ENCODE peak calls at places on chromosomes 1 and 21, in six cellular contexts. G is progenitor cell of endocrine pancreas; O is GM03348; Q is CD4-positive, alpha-beta T cell; W is activated gamma-delta T cell treated with Interleukin-2 at 50 U/mL for 16 hours; D is kidney epithelial cell. L is an unnamed sample.

GRCh38 chr1:76625887-76626286 is 241.4 kb upstream of the ST6GALNAC5 start:
- DNase-seq in O (no peak), G (no peak), D (no peak), Q (no peak), W (no peak), L (no peak)

GRCh38 chr1:185453496-185454192 is 136.6 kb upstream of the IVNS1ABP start:
- DNase-seq in G (no peak), D (no peak), Q (no peak), W (no peak), O (peak; percentile 55), L (no peak)

GRCh38 chr1:225999912-226000337 is 782 bp upstream of the SDE2 start:
- DNase-seq in O (no peak), D (no peak), G (no peak), Q (no peak), W (no peak), L (no peak)

GRCh38 chr21:21146587-21147373 is 148.6 kb downstream of the NCAM2 start:
- DNase-seq in Q (no peak), O (no peak), W (no peak), G (no peak), D (no peak), L (no peak)

GRCh38 chr1:14608308-14608707 is 9.8 kb downstream of the KAZN start:
- DNase-seq in Q (no peak), O (no peak), G (no peak), D (no peak), W (no peak), L (no peak)

GRCh38 chr1:230149751-230150584 is 82.9 kb downstream of the GALNT2 start:
- DNase-seq in W (no peak), O (no peak), Q (no peak), G (no peak), D (no peak), L (peak; percentile 38)

GRCh38 chr1:15411593-15412487 is 2.2 kb downstream of the EFHD2 start:
- DNase-seq in Q (peak; percentile 37), O (no peak), W (peak; percentile 56), D (no peak), G (no peak), L (peak; percentile 75)

GRCh38 chr1:78607334-78607927 is 12.8 kb upstream of the IFI44L start:
- DNase-seq in W (no peak), Q (no peak), G (no peak), O (peak; percentile 61), D (no peak), L (no peak)

GRCh38 chr21:43190544-43191340 is 21.9 kb downstream of the CRYAA start:
- DNase-seq in W (no peak), G (peak; percentile 3), D (no peak), O (no peak), Q (no peak), L (no peak)

GRCh38 chr1:27137544-27138075 is 17.3 kb downstream of the SLC9A1 start:
- DNase-seq in D (no peak), Q (no peak), G (no peak), O (no peak), W (no peak), L (no peak)

GRCh38 chr1:71193153-71193552 is 112.3 kb upstream of the ZRANB2 start:
- DNase-seq in O (peak; percentile 26), D (no peak), Q (no peak), G (no peak), W (no peak), L (no peak)

GRCh38 chr1:171999756-172000155 is 158.5 kb downstream of the DNM3 start:
- DNase-seq in G (no peak), O (peak; percentile 11), D (no peak), W (no peak), Q (no peak), L (no peak)

GRCh38 chr1:222182641-222183040 is 365.3 kb downstream of the HHIPL2 start:
- DNase-seq in G (no peak), O (no peak), W (no peak), Q (no peak), D (no peak), L (no peak)

GRCh38 chr1:78045850-78046778 is at the start of gene GIPC2:
- DNase-seq in W (peak; percentile 4), D (no peak), G (peak; percentile 42), Q (peak; percentile 11), O (peak; percentile 51), L (peak; percentile 34)

GRCh38 chr21:46515109-46515508 is 56.4 kb downstream of the DIP2A start:
- DNase-seq in G (no peak), W (no peak), D (no peak), Q (peak; percentile 8), O (peak; percentile 35), L (no peak)

GRCh38 chr1:48823161-48823560 is 46.5 kb upstream of the BEND5 start:
- DNase-seq in Q (no peak), O (no peak), W (no peak), G (no peak), D (peak; percentile 66), L (no peak)

GRCh38 chr1:205014772-205015171 is 28.2 kb upstream of the CNTN2 start:
- DNase-seq in O (no peak), W (no peak), D (no peak), Q (no peak), G (no peak), L (no peak)

GRCh38 chr1:68104155-68104554 is 53.7 kb upstream of the DIRAS3 start:
- DNase-seq in O (peak; percentile 11), Q (no peak), D (no peak), W (no peak), G (no peak), L (no peak)

GRCh38 chr1:3264456-3264855 is 190.0 kb upstream of the ARHGEF16 start:
- DNase-seq in G (no peak), W (no peak), Q (no peak), D (no peak), O (no peak), L (no peak)

GRCh38 chr1:229859026-229859425 is 208.0 kb upstream of the GALNT2 start:
- DNase-seq in G (no peak), O (no peak), W (no peak), D (no peak), Q (no peak), L (no peak)

GRCh38 chr1:231571904-231572303 is 43.4 kb downstream of the TSNAX start:
- DNase-seq in G (no peak), Q (no peak), W (no peak), O (no peak), D (no peak), L (no peak)

GRCh38 chr1:53025034-53025777 is 36.8 kb upstream of the PODN start:
- DNase-seq in D (no peak), Q (no peak), O (peak; percentile 76), W (no peak), G (no peak), L (no peak)

GRCh38 chr1:41241748-41242644 is at the start of gene SCMH1:
- DNase-seq in O (peak; percentile 89), G (peak; percentile 44), W (peak; percentile 46), Q (peak; percentile 57), D (no peak), L (peak; percentile 69)

GRCh38 chr1:23661887-23662286 is 29.7 kb upstream of the RPL11 start:
- DNase-seq in G (no peak), D (no peak), W (no peak), O (no peak), Q (no peak), L (no peak)

GRCh38 chr1:7781923-7782495 is 2.1 kb upstream of the PER3 start:
- DNase-seq in W (no peak), D (no peak), Q (peak; percentile 8), G (no peak), O (no peak), L (no peak)

GRCh38 chr1:168031627-168032026 is 94.8 kb upstream of the MPC2 start:
- DNase-seq in W (no peak), G (no peak), Q (no peak), D (no peak), O (no peak), L (no peak)

GRCh38 chr21:34130598-34130985 is 57.2 kb downstream of the MRPS6 start:
- DNase-seq in Q (no peak), O (no peak), D (no peak), W (no peak), G (no peak), L (no peak)

GRCh38 chr21:15688016-15688415 is 41.8 kb upstream of the USP25 start:
- DNase-seq in G (no peak), Q (no peak), W (no peak), D (no peak), O (peak; percentile 18), L (no peak)

GRCh38 chr1:11729155-11729497 is 6.8 kb upstream of the AGTRAP start:
- DNase-seq in D (no peak), W (no peak), O (no peak), Q (no peak), G (no peak), L (no peak)

GRCh38 chr1:9589144-9589718 is 520 bp downstream of the TMEM201 start:
- DNase-seq in Q (peak; percentile 29), G (no peak), W (peak; percentile 30), D (no peak), O (peak; percentile 56), L (peak; percentile 24)

GRCh38 chr1:235938714-235939487 is 72.2 kb upstream of the LYST start:
- DNase-seq in W (no peak), Q (no peak), D (no peak), O (no peak), G (no peak), L (no peak)

GRCh38 chr1:37243368-37244082 is 209.2 kb upstream of the GRIK3 start:
- DNase-seq in D (no peak), Q (no peak), G (no peak), O (no peak), W (no peak), L (no peak)

GRCh38 chr21:15063081-15063820 is 1.5 kb downstream of the NRIP1 start:
- DNase-seq in O (no peak), D (no peak), G (no peak), W (no peak), Q (peak; percentile 7), L (no peak)

GRCh38 chr1:226002667-226003501 is 3.7 kb upstream of the SDE2 start:
- DNase-seq in Q (no peak), G (no peak), W (no peak), D (no peak), O (peak; percentile 85), L (no peak)

L was measured in GM12892.